ENCODE peak calls at places on chromosomes 13 and 19, in seven cellular contexts. A is thoracic aorta; K is AG08396; Y is activated CD4-positive, alpha-beta T cell treated with anti-CD3 and anti-CD28 coated beads for 48 hours; W is activated T-cell treated with anti-CD3 and anti-CD28 coated beads for 1 hour; H is stimulated activated CD4-positive, alpha-beta T cell treated with anti-CD3 and anti-CD28 coated beads, TNF-alpha, amount 100 ng/mL, for 48 hours; L is nucleus accumbens. G is an unnamed sample.

GRCh38 chr19:32691291-32691951 is at the start of gene NUDT19:
- DNase-seq in A (peak; percentile 52), K (peak; percentile 93), Y (peak; percentile 91), W (peak; percentile 64), H (peak; percentile 82), L (peak; percentile 46), G (peak; percentile 75)

GRCh38 chr19:17802137-17802858 is 7.4 kb downstream of the B3GNT3 start:
- DNase-seq in A (no peak), K (no peak), Y (no peak), W (no peak), H (no peak), L (no peak), G (no peak)

GRCh38 chr19:17865364-17866311 is 5.9 kb downstream of the RPL18A start:
- DNase-seq in A (no peak), K (no peak), Y (peak; percentile 51), W (no peak), H (no peak), L (no peak), G (no peak)

GRCh38 chr13:110546933-110547332 is 14.6 kb downstream of the RAB20 start:
- DNase-seq in A (no peak), K (peak; percentile 45), Y (no peak), W (no peak), H (no peak), L (no peak), G (no peak)

GRCh38 chr19:4581381-4582111 is 22.1 kb upstream of the SEMA6B start:
- DNase-seq in A (no peak), K (peak; percentile 72), Y (peak; percentile 37), W (no peak), H (no peak), L (no peak), G (no peak)

GRCh38 chr13:46052314-46053161 is at the start of gene ZC3H13:
- DNase-seq in A (peak; percentile 81), K (peak; percentile 95), Y (peak; percentile 94), W (peak; percentile 87), H (peak; percentile 87), L (peak; percentile 81), G (peak; percentile 92)

GRCh38 chr13:28077231-28077630 is 23.1 kb downstream of the FLT3 start:
- DNase-seq in A (no peak), K (no peak), Y (no peak), W (no peak), H (no peak), L (no peak), G (no peak)

GRCh38 chr13:57629821-57630235 is 1.7 kb upstream of the PCDH17 start:
- DNase-seq in A (no peak), K (peak; percentile 74), Y (peak; percentile 60), W (no peak), H (no peak), L (peak; percentile 91), G (no peak)

GRCh38 chr13:65959305-65959704 is 1270.8 kb downstream of the PCDH9 start:
- DNase-seq in A (no peak), K (no peak), Y (no peak), W (no peak), H (no peak), L (no peak), G (no peak)

GRCh38 chr13:45207319-45207718 is 6.5 kb upstream of the KCTD4 start:
- DNase-seq in A (no peak), K (no peak), Y (no peak), W (no peak), H (no peak), L (no peak), G (no peak)

GRCh38 chr13:96181886-96182285 is 92.0 kb downstream of the HS6ST3 start:
- DNase-seq in A (no peak), K (no peak), Y (no peak), W (no peak), H (no peak), L (no peak), G (no peak)

GRCh38 chr13:99704390-99704789 is 203.1 kb downstream of the TM9SF2 start:
- DNase-seq in A (no peak), K (no peak), Y (no peak), W (no peak), H (no peak), L (no peak), G (no peak)

GRCh38 chr19:42316223-42317211 is 3.4 kb downstream of the TMEM145 start:
- DNase-seq in A (no peak), K (no peak), Y (no peak), W (no peak), H (no peak), L (no peak), G (no peak)

GRCh38 chr19:7533281-7533819 is 2.2 kb upstream of the PNPLA6 start:
- DNase-seq in A (no peak), K (no peak), Y (no peak), W (no peak), H (no peak), L (no peak), G (no peak)

GRCh38 chr13:73429691-73430090 is 370.9 kb downstream of the KLF5 start:
- DNase-seq in A (no peak), K (peak; percentile 7), Y (no peak), W (no peak), H (no peak), L (no peak), G (no peak)

GRCh38 chr13:27919934-27920676 is at the start of gene PDX1:
- DNase-seq in A (no peak), K (no peak), Y (no peak), W (no peak), H (no peak), L (no peak), G (no peak)

GRCh38 chr19:18894254-18895037 is 1.5 kb downstream of the CERS1 start:
- DNase-seq in A (no peak), K (peak; percentile 83), Y (no peak), W (no peak), H (no peak), L (peak; percentile 79), G (no peak)

G was measured in SW 1271.